ENCODE peak calls at places on chromosomes 3 and 15, in five cellular contexts. Y, W, E, R and H are unnamed samples.

GRCh38 chr3:64445318-64446300 is 220.3 kb upstream of the PRICKLE2 start:
- DNase-seq in W (no peak), R (no peak), Y (peak), E (no peak), H (peak)

GRCh38 chr3:89586676-89587075 is 479.3 kb downstream of the EPHA3 start:
- DNase-seq in Y (no peak), E (no peak), W (no peak), R (no peak), H (no peak)

GRCh38 chr3:136862611-136862951 is 573 bp downstream of the NCK1 start:
- DNase-seq in W (peak), Y (peak), E (peak), R (peak), H (peak)

GRCh38 chr3:182848906-182849305 is 55.6 kb downstream of the ATP11B start:
- DNase-seq in Y (no peak), E (no peak), W (no peak), R (no peak), H (no peak)

GRCh38 chr15:81767076-81767475 is 278.7 kb downstream of the MEX3B start:
- DNase-seq in W (no peak), E (no peak), R (no peak), Y (no peak), H (no peak)

GRCh38 chr3:128476659-128477058 is 10.0 kb upstream of the DNAJB8 start:
- DNase-seq in R (no peak), E (no peak), Y (no peak), W (no peak), H (no peak)

GRCh38 chr15:88187195-88187594 is 69.3 kb downstream of the NTRK3 start:
- DNase-seq in Y (peak), E (no peak), R (no peak), W (no peak), H (no peak)

GRCh38 chr3:4570840-4571621 is 77.9 kb downstream of the ITPR1 start:
- DNase-seq in W (no peak), Y (no peak), R (no peak), E (no peak), H (no peak)

GRCh38 chr3:100600181-100601042 is 9.0 kb upstream of the ADGRG7 start:
- DNase-seq in E (no peak), W (peak), R (no peak), Y (no peak), H (no peak)

GRCh38 chr15:96974761-96975160 is 644.3 kb downstream of the NR2F2 start:
- DNase-seq in E (no peak), Y (no peak), R (peak), W (peak), H (no peak)

GRCh38 chr15:92273286-92273685 is 120.4 kb upstream of the ST8SIA2 start:
- DNase-seq in Y (no peak), W (no peak), R (no peak), E (no peak), H (no peak)

GRCh38 chr15:92273732-92274131 is 119.9 kb upstream of the ST8SIA2 start:
- DNase-seq in W (no peak), E (no peak), Y (no peak), R (no peak), H (no peak)

GRCh38 chr15:92272106-92272505 is 121.6 kb upstream of the ST8SIA2 start:
- DNase-seq in E (no peak), R (no peak), Y (no peak), W (no peak), H (no peak)

GRCh38 chr15:92277776-92278175 is 115.9 kb upstream of the ST8SIA2 start:
- DNase-seq in E (no peak), Y (no peak), R (peak), W (peak), H (peak)
- TF ChIP-seq CTCF in E (no peak), Y (peak), R (no peak), W (peak), H (peak)

DNA sequence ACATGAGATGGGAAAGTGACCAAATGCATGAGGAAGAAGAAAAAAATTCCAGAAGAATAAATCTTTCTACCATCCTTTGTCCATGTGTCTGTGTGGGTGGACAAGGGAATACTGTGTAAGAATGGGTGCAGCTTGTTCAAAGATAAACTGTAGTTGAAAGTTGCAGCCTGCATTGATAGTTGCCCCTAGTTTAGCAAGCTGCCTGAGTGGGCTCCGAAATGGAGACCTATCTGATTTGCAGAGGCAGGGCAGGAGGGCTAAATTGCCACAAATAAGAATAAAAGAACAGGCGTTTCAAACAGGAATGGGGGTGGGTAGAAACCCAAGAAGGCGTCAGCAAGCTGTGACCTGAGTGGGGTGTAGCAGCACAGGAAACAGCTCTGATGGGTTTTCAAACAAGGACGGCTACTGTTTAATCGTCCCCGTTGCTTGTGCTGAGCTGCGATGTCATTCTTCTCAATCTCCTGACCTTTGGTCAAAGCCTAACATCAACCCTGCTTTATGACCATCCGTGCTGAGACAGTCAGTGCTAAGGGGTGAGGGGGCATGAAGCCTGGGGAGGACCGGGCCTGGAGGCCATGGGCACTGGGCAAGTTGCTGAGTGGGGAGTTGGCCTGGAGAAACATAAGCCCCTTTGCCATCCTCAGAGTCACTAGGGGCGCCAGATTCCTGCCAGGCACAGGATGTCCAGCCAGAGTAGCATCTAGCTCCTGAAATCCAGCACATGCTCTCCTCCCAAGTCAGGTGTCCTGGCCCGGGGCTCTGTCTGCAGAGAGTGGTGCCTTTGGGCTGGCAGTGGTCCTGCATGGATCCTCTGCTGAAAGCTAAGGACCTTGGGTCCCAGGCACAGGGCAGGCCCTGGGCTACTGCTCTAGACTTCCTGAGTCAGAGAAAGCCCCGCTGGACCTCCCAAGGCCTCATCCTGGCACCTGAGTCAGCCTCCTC is 19.2 kb upstream of the C15orf39 start:
- DNase-seq in E (no peak), R (peak), W (peak), Y (no peak), H (no peak)
- TF ChIP-seq CTCF in E (no peak), R (no peak), W (peak), Y (no peak), H (no peak)

GRCh38 chr3:44418549-44418948 is 58.9 kb downstream of the ZNF445 start:
- DNase-seq in Y (no peak), W (no peak), E (no peak), R (no peak), H (no peak)
- TF ChIP-seq CTCF in Y (no peak), W (peak), E (no peak), R (peak), H (peak)

DNA sequence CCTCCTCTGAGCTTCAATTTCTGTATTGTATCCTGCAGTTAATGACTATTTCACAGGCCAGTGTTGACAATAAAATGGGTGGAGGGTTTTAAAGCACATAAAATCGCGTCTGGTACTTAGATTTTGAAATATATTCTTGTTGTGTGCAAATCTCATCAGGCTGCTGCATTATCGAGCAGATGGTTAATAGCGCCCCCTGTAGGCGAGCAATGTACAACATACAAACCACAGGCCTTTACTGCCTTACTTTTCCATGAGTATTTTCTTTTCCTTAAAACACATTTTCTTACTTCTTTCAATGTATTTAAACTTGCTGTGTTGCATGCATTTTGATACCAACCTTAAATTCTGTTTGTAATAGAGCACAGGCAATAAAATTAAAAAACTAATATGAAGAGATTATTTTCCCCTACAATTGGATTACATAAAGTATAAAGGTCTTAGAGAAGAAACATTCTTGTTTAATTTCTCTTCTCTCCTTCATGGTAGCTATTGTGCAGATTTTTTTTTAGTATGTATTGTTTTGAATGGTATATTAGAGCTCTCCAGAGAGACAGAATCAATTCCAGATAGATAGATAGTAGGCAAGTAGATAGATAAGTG is 608.4 kb downstream of the CADM2 start:
- DNase-seq in Y (peak), E (no peak), W (peak), R (peak), H (peak)
- TF ChIP-seq CTCF in Y (peak), E (peak), W (peak), R (peak), H (peak)

GRCh38 chr15:26972636-26973035 is 1.7 kb downstream of the GABRG3 start:
- DNase-seq in W (no peak), Y (no peak), R (no peak), E (no peak), H (no peak)

GRCh38 chr15:26974120-26974780 is 3.3 kb downstream of the GABRG3 start:
- DNase-seq in R (peak), Y (no peak), E (no peak), W (peak), H (peak)

GRCh38 chr15:26967719-26968269 is 3.2 kb upstream of the GABRG3 start:
- DNase-seq in W (no peak), Y (no peak), E (no peak), R (no peak), H (no peak)

GRCh38 chr15:26970712-26971210 is at the start of gene GABRG3:
- DNase-seq in Y (no peak), R (no peak), E (peak), W (no peak), H (no peak)

DNA sequence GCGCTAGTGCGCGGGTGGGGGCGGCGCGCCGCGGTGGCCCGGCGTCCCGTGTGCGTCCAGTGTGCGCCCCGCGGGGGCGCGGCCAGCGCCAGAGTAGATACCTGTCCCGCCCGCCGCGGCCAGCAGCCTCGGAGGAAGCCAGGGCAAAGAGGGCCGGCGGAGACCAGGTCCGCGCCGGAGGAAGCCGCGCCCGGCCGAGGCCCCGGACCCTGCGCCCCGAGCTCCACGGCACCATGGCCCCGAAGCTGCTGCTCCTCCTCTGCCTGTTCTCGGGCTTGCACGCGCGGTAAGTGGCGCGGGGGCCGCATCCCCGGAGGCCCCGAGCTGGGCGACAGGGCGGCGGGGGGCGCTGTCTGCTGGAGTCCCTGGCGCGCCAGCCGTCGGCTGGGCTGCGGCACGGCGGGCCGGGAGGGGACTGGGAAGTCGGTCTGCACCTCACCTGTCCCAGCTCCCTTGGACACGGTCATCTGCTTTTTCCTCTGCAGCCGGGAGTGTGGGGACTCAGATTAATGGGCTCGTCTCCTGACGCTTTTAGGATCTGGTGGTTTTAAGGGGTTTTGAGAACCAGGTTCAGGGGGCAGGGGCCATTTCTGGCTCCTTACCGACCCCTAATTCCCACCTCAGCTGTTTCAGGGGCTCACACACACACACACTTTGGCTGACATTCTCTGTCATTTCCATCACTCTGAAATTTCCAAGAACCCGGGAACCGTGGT is 480 bp downstream of the GABRG3 start:
- DNase-seq in E (no peak), W (no peak), R (no peak), Y (no peak), H (no peak)
- TF ChIP-seq CTCF in E (no peak), W (no peak), R (no peak), Y (no peak), H (no peak)

DNA sequence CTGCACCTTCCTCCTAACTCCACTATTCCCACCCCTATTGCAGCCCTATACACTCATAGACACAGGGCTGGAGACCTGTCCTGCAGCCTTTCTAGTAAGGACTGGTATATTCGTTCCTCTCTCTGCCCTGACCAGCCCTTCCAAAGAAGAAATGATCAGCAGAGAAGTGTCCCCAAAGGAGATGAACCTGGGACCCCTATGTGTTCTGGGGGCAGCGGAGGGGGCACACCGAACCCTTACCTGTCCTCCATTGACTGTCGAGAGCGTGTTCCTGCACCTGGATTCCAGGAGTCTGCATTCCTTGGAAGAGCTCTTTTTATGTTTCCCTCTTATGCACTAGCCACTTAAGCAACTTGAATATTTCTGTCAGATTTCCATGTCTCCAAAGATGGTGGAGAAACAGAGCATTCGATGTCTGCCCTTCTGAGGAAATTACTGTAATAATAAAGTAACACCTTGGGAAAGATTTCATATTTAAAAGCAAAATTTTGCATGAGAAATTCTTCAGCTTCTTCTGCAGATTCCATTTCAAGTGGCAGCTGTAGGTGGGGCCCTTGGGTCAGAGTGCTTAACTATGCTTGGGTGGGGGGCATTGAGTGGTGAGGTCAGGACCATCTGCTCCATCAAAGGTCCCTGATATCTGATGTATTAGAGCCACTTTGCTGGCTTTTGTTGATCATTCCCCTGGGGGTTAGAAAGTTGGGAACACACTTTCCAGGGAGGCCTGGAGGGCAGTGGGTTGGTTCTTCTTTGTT is 6.3 kb downstream of the EPHB1 start:
- DNase-seq in Y (no peak), R (no peak), W (no peak), E (no peak), H (no peak)
- TF ChIP-seq CTCF in Y (no peak), R (no peak), W (no peak), E (no peak), H (no peak)

GRCh38 chr15:70355275-70355795 is 257.6 kb upstream of the TLE3 start:
- DNase-seq in R (no peak), Y (no peak), E (no peak), W (no peak), H (no peak)
- TF ChIP-seq CTCF in R (peak), Y (no peak), E (no peak), W (no peak), H (peak)

GRCh38 chr15:68316061-68316804 is 38.7 kb downstream of the FEM1B start:
- DNase-seq in E (no peak), W (no peak), R (no peak), Y (no peak), H (peak)
- TF ChIP-seq CTCF in E (no peak), W (peak), R (peak), Y (no peak), H (peak)

GRCh38 chr15:80367094-80367493 is 37.1 kb upstream of the ARNT2 start:
- DNase-seq in R (peak), E (no peak), W (no peak), Y (no peak), H (peak)
- TF ChIP-seq CTCF in R (peak), E (no peak), W (no peak), Y (no peak), H (peak)